ENCODE peak calls at places on chromosomes 16 and 17, in six cellular contexts. One of them, this sample, is unnamed.

GRCh38 chr16:31700530-31701388 is 172.8 kb upstream of the ZNF267 start:
- DNase-seq in kidney: peak
- DNase-seq in hepatocyte: peak
- DNase-seq in psoas muscle: peak
- DNase-seq in astrocyte of the spinal cord: peak
- DNase-seq in left ventricle myocardium inferior: peak
- DNase-seq in this sample: peak

GRCh38 chr17:81996757-81997441 is 19.5 kb downstream of the ASPSCR1 start:
- DNase-seq in kidney: peak
- DNase-seq in astrocyte of the spinal cord: no peak
- DNase-seq in left ventricle myocardium inferior: no peak
- DNase-seq in psoas muscle: no peak
- DNase-seq in hepatocyte: no peak
- DNase-seq in this sample: no peak

GRCh38 chr17:78135858-78136500 is 5.4 kb downstream of the TMC8 start:
- DNase-seq in kidney: no peak
- DNase-seq in astrocyte of the spinal cord: no peak
- DNase-seq in psoas muscle: no peak
- DNase-seq in hepatocyte: no peak
- DNase-seq in left ventricle myocardium inferior: no peak
- DNase-seq in this sample: no peak

GRCh38 chr16:58049697-58050185 is 24.2 kb downstream of the MMP15 start:
- DNase-seq in hepatocyte: no peak
- DNase-seq in astrocyte of the spinal cord: no peak
- DNase-seq in psoas muscle: no peak
- DNase-seq in left ventricle myocardium inferior: no peak
- DNase-seq in kidney: peak
- DNase-seq in this sample: no peak

GRCh38 chr17:72622661-72623433 is 469.6 kb downstream of the SLC39A11 start:
- DNase-seq in left ventricle myocardium inferior: no peak
- DNase-seq in psoas muscle: no peak
- DNase-seq in hepatocyte: no peak
- DNase-seq in kidney: no peak
- DNase-seq in astrocyte of the spinal cord: no peak
- DNase-seq in this sample: peak

GRCh38 chr16:12646490-12647274 is 157.0 kb downstream of the CPPED1 start:
- DNase-seq in astrocyte of the spinal cord: no peak
- DNase-seq in psoas muscle: no peak
- DNase-seq in hepatocyte: no peak
- DNase-seq in kidney: no peak
- DNase-seq in left ventricle myocardium inferior: no peak
- DNase-seq in this sample: no peak

GRCh38 chr17:14919049-14919545 is 346.0 kb downstream of the PMP22 start:
- DNase-seq in psoas muscle: no peak
- DNase-seq in left ventricle myocardium inferior: no peak
- DNase-seq in hepatocyte: no peak
- DNase-seq in astrocyte of the spinal cord: no peak
- DNase-seq in kidney: no peak
- DNase-seq in this sample: no peak

GRCh38 chr17:4899341-4900230 is at the start of gene C17orf107:
- DNase-seq in hepatocyte: peak
- DNase-seq in kidney: peak
- DNase-seq in psoas muscle: peak
- DNase-seq in left ventricle myocardium inferior: peak
- DNase-seq in astrocyte of the spinal cord: peak
- DNase-seq in this sample: no peak

GRCh38 chr16:80147021-80147680 is 393.6 kb upstream of the DYNLRB2 start:
- DNase-seq in kidney: no peak
- DNase-seq in astrocyte of the spinal cord: no peak
- DNase-seq in left ventricle myocardium inferior: no peak
- DNase-seq in hepatocyte: no peak
- DNase-seq in psoas muscle: no peak
- DNase-seq in this sample: no peak

GRCh38 chr16:49921791-49922456 is 66.0 kb upstream of the ZNF423 start:
- DNase-seq in psoas muscle: peak
- DNase-seq in hepatocyte: peak
- DNase-seq in kidney: no peak
- DNase-seq in astrocyte of the spinal cord: peak
- DNase-seq in left ventricle myocardium inferior: peak
- DNase-seq in this sample: no peak

DNA sequence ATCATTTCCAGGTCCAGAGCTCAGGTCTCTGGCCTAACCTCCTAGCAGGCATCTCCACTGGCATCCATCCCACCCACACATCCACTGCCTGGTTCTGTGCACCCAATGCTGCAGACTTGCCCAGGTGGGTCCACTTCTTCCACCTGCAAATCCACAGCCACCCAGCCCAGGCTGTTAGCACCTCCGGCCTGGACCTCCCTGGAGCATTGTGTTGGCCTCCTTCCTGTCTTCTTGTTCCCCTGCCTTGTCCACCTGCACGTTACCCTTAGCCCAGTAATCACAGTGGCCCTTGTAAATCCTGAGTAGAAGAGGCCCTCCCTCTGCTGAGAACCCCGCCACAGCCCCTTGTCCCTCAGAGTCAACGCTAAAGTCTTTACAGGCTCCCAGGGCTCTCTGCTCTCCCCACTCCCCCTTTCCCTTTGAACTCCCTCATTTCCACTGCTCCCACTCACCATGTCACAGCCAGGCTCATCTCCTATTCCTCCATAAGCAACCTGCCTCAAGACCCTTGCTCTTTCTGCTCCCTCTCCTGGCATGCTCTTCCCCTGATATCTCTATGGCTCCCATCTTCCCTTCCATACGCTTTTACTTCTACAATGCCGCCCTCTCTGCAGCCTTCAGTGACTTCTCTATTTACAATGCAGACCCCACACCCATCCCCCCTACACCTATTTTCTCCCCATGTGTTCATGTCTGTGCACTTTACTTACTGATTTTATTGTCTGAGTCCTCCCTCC is 288.8 kb downstream of the FOXL1 start:
- DNase-seq in kidney: no peak
- DNase-seq in astrocyte of the spinal cord: no peak
- DNase-seq in psoas muscle: no peak
- DNase-seq in hepatocyte: no peak
- DNase-seq in left ventricle myocardium inferior: no peak
- DNase-seq in this sample: no peak
- TF ChIP-seq CTCF in kidney: no peak
- TF ChIP-seq CTCF in astrocyte of the spinal cord: no peak
- TF ChIP-seq CTCF in psoas muscle: no peak
- TF ChIP-seq CTCF in hepatocyte: no peak
- TF ChIP-seq CTCF in left ventricle myocardium inferior: no peak
- TF ChIP-seq CTCF in this sample: no peak

DNA sequence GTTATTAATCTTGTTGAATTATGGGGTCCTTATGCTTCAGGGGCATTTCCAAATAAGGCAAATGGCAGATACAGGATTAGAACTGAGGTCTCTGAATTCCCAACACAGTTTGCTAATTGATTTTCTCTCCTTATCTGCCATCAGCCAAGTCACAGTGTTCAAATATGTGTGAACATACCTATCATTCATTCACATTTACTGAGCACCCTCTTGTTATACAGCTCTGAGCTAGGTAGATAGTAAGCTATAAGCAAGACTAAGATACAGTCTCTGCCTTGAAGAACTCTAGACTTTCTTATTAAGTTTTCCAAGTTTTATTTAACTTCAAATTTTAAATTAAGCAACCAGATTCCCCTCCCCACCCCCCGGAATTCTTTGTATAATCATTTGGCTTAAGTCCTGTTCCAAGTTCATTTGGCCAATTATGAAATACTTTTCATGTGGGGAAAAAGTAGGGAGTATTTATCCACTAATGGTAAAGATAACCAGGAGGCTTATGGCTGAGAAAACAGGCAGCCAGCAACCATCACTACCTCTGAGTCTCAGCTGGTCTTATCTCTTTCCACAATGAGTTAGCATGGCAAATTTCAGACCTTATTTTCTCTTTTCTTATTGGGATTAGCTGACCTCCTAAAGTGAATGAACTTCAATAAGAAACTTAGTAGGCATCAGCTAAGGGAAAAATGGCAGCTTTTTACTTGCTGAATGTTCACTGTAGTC is 31.4 kb upstream of the CORO6 start:
- DNase-seq in psoas muscle: no peak
- DNase-seq in kidney: no peak
- DNase-seq in left ventricle myocardium inferior: no peak
- DNase-seq in astrocyte of the spinal cord: no peak
- DNase-seq in hepatocyte: no peak
- DNase-seq in this sample: no peak
- H3K4me3 ChIP-seq in psoas muscle: no peak
- H3K4me3 ChIP-seq in kidney: no peak
- H3K4me3 ChIP-seq in left ventricle myocardium inferior: no peak
- H3K4me3 ChIP-seq in astrocyte of the spinal cord: no peak
- H3K4me3 ChIP-seq in hepatocyte: no peak
- H3K4me3 ChIP-seq in this sample: no peak

GRCh38 chr16:68737730-68738590 is 868 bp downstream of the CDH1 start:
- DNase-seq in psoas muscle: no peak
- DNase-seq in kidney: peak
- DNase-seq in hepatocyte: peak
- DNase-seq in left ventricle myocardium inferior: no peak
- DNase-seq in astrocyte of the spinal cord: no peak
- DNase-seq in this sample: peak
- TF ChIP-seq CTCF in psoas muscle: no peak
- TF ChIP-seq CTCF in kidney: no peak
- TF ChIP-seq CTCF in hepatocyte: no peak
- TF ChIP-seq CTCF in left ventricle myocardium inferior: no peak
- TF ChIP-seq CTCF in astrocyte of the spinal cord: peak
- TF ChIP-seq CTCF in this sample: peak

DNA sequence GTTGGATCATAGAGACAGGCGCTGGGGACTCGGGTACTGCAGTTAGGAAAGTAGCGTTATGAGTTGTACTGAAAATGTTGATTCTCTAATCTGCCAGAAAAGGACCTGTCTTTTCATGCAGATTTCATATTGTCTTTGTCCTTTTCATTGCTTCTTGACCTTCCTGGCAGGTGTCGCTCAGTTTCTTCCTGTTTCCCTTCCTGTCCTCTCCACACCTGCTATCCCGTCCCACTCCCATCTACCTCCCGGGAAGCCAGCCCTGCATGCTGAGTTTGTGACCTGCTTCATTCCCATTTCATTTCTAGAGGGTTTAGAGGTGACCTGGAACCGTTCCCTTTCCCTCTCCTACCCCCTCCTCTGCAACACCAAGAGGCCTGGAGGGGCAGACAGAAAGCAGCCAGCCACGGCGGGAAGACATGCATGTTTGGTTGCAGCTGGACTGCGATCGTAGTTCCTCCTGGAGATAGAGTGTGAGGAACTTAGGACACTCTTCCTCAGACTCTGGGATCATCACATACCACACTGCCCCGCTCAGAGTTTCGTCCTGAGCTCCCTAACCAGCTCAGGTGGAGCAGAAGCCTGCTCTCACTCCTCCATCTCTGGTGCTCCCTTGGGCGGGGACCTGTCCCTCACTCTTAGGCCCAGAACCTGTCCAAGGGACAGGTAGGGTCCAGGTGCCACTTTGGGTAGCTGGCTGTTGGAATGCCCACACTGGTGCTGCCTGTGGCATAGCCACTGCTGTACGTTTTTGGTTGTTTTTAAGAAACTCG is 23.9 kb upstream of the ARHGAP23 start:
- DNase-seq in psoas muscle: no peak
- DNase-seq in astrocyte of the spinal cord: no peak
- DNase-seq in hepatocyte: no peak
- DNase-seq in kidney: no peak
- DNase-seq in left ventricle myocardium inferior: no peak
- DNase-seq in this sample: no peak
- H3K4me3 ChIP-seq in psoas muscle: no peak
- H3K4me3 ChIP-seq in astrocyte of the spinal cord: no peak
- H3K4me3 ChIP-seq in hepatocyte: no peak
- H3K4me3 ChIP-seq in kidney: no peak
- H3K4me3 ChIP-seq in left ventricle myocardium inferior: no peak
- H3K4me3 ChIP-seq in this sample: no peak

DNA sequence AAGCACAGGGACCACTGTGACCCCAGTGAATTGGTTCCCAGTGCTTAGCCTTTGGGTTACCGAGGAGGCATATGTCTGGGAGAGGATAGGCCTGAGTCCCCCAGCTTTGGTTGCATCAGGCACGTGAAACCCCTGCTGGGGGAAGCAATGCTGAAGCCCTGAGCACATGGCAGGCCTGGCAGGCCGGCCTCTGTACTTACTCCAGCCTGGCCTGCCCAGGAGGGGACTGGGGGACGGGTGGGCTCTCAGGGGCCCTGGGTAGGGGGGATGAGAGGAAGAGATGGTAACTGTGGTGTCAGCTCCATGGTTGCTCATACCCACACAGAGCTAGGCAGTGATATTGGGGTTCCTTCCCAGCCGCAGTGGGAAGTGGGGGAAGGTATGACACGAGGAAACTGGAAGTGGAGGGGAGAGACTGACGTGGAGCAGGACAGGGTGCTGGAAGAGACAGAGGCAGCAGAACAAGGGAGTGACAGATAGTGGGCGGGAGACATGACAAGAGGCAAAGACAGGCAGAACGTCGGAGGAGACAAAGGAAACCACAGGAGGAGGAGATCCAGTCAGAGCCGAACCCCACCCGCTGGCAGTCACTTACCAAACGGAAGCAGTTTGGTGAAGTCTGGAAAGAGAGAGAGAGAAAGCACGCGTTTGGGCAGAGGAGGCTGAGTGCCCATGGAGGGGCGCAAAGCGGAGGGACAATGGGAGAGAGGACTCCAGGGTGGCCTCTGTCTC is 9.1 kb downstream of the TMEM208 start:
- DNase-seq in hepatocyte: no peak
- DNase-seq in kidney: no peak
- DNase-seq in left ventricle myocardium inferior: no peak
- DNase-seq in psoas muscle: no peak
- DNase-seq in astrocyte of the spinal cord: no peak
- DNase-seq in this sample: no peak
- TF ChIP-seq CTCF in hepatocyte: no peak
- TF ChIP-seq CTCF in kidney: no peak
- TF ChIP-seq CTCF in left ventricle myocardium inferior: no peak
- TF ChIP-seq CTCF in psoas muscle: no peak
- TF ChIP-seq CTCF in astrocyte of the spinal cord: no peak
- TF ChIP-seq CTCF in this sample: no peak

GRCh38 chr16:23092801-23093117 is 56.5 kb downstream of the USP31 start:
- DNase-seq in left ventricle myocardium inferior: no peak
- DNase-seq in hepatocyte: no peak
- DNase-seq in astrocyte of the spinal cord: no peak
- DNase-seq in psoas muscle: no peak
- DNase-seq in kidney: no peak
- DNase-seq in this sample: no peak
- H3K4me3 ChIP-seq in left ventricle myocardium inferior: no peak
- H3K4me3 ChIP-seq in hepatocyte: no peak
- H3K4me3 ChIP-seq in astrocyte of the spinal cord: no peak
- H3K4me3 ChIP-seq in psoas muscle: no peak
- H3K4me3 ChIP-seq in kidney: no peak
- H3K4me3 ChIP-seq in this sample: no peak

This sample was measured in RWPE2.